ENCODE peak calls at places on chromosomes 11 and 22, in ten cellular contexts. One of them, this sample, is unnamed.

GRCh38 chr22:41395531-41396240 is 13.9 kb downstream of the TEF start:
- DNase-seq in uterus: no peak
- DNase-seq in K562: no peak
- DNase-seq in sigmoid colon: no peak
- DNase-seq in adrenal gland: no peak
- DNase-seq in Peyer's patch: no peak
- DNase-seq in A549: no peak
- DNase-seq in IMR-90: no peak
- DNase-seq in body of pancreas: no peak
- DNase-seq in esophagus squamous epithelium: no peak
- DNase-seq in this sample: no peak

GRCh38 chr11:105553015-105553414 is 56.9 kb upstream of the GRIA4 start:
- DNase-seq in uterus: no peak
- DNase-seq in K562: no peak
- DNase-seq in sigmoid colon: no peak
- DNase-seq in adrenal gland: no peak
- DNase-seq in Peyer's patch: no peak
- DNase-seq in A549: no peak
- DNase-seq in IMR-90: peak
- DNase-seq in body of pancreas: no peak
- DNase-seq in esophagus squamous epithelium: no peak
- DNase-seq in this sample: no peak

GRCh38 chr11:126765196-126765595 is 235.4 kb downstream of the KIRREL3 start:
- DNase-seq in uterus: no peak
- DNase-seq in K562: no peak
- DNase-seq in sigmoid colon: no peak
- DNase-seq in adrenal gland: no peak
- DNase-seq in Peyer's patch: no peak
- DNase-seq in A549: no peak
- DNase-seq in IMR-90: no peak
- DNase-seq in body of pancreas: no peak
- DNase-seq in esophagus squamous epithelium: no peak
- DNase-seq in this sample: no peak

GRCh38 chr11:116415095-116415494 is 357.7 kb downstream of the BUD13 start:
- DNase-seq in uterus: no peak
- DNase-seq in K562: no peak
- DNase-seq in sigmoid colon: no peak
- DNase-seq in adrenal gland: no peak
- DNase-seq in Peyer's patch: no peak
- DNase-seq in A549: no peak
- DNase-seq in IMR-90: no peak
- DNase-seq in body of pancreas: no peak
- DNase-seq in esophagus squamous epithelium: no peak
- DNase-seq in this sample: no peak

GRCh38 chr22:50530857-50531545 is 1.2 kb upstream of the TYMP start:
- DNase-seq in uterus: peak
- DNase-seq in K562: no peak
- DNase-seq in sigmoid colon: peak
- DNase-seq in adrenal gland: peak
- DNase-seq in Peyer's patch: peak
- DNase-seq in A549: peak
- DNase-seq in IMR-90: peak
- DNase-seq in body of pancreas: peak
- DNase-seq in esophagus squamous epithelium: peak
- DNase-seq in this sample: no peak

GRCh38 chr22:39148727-39149535 is 3.5 kb downstream of the CBX7 start:
- DNase-seq in uterus: peak
- DNase-seq in K562: peak
- DNase-seq in sigmoid colon: peak
- DNase-seq in adrenal gland: no peak
- DNase-seq in Peyer's patch: peak
- DNase-seq in A549: no peak
- DNase-seq in IMR-90: no peak
- DNase-seq in body of pancreas: peak
- DNase-seq in esophagus squamous epithelium: no peak
- DNase-seq in this sample: no peak

GRCh38 chr11:108592591-108593213 is 866 bp downstream of the EXPH5 start:
- DNase-seq in uterus: no peak
- DNase-seq in K562: peak
- DNase-seq in sigmoid colon: no peak
- DNase-seq in adrenal gland: peak
- DNase-seq in Peyer's patch: peak
- DNase-seq in A549: no peak
- DNase-seq in IMR-90: no peak
- DNase-seq in body of pancreas: peak
- DNase-seq in esophagus squamous epithelium: no peak
- DNase-seq in this sample: peak

GRCh38 chr22:32534252-32535215 is 59.9 kb downstream of the FBXO7 start:
- DNase-seq in uterus: peak
- DNase-seq in K562: no peak
- DNase-seq in sigmoid colon: peak
- DNase-seq in adrenal gland: peak
- DNase-seq in Peyer's patch: no peak
- DNase-seq in A549: no peak
- DNase-seq in IMR-90: no peak
- DNase-seq in body of pancreas: peak
- DNase-seq in esophagus squamous epithelium: no peak
- DNase-seq in this sample: no peak

DNA sequence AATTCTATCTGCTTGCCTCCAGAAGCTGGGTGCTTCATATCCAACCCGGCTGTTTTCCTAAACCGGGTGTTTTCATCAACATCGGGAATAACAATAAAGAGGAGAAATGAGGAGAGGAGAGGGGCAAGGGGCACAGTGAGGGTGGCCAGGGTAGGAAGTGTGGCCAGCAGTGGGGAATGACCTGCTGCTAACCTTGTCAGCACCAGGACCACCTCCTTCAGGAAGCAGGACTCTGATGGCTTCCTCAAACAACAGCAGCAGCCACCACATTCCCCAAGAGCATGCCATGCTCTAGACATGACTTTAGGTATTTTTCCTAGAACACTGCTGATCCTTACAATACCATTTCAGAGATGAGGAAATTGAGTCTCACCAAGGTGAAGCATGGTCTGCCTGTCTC is 52.4 kb downstream of the TPBGL start:
- DNase-seq in uterus: no peak
- DNase-seq in K562: no peak
- DNase-seq in sigmoid colon: no peak
- DNase-seq in adrenal gland: no peak
- DNase-seq in Peyer's patch: no peak
- DNase-seq in A549: no peak
- DNase-seq in IMR-90: no peak
- DNase-seq in body of pancreas: no peak
- DNase-seq in esophagus squamous epithelium: no peak
- DNase-seq in this sample: no peak
- TF ChIP-seq POLR2A in uterus: no peak
- TF ChIP-seq POLR2A in K562: no peak
- TF ChIP-seq POLR2A in sigmoid colon: no peak
- TF ChIP-seq POLR2A in adrenal gland: no peak
- TF ChIP-seq POLR2A in Peyer's patch: no peak
- TF ChIP-seq POLR2A in A549: no peak
- TF ChIP-seq POLR2A in IMR-90: no peak
- TF ChIP-seq POLR2A in body of pancreas: no peak
- TF ChIP-seq POLR2A in esophagus squamous epithelium: no peak
- TF ChIP-seq POLR2A in this sample: no peak

GRCh38 chr11:65426839-65427690 is 4.5 kb downstream of the NEAT1 start:
- DNase-seq in uterus: peak
- DNase-seq in K562: no peak
- DNase-seq in sigmoid colon: peak
- DNase-seq in adrenal gland: peak
- DNase-seq in Peyer's patch: peak
- DNase-seq in A549: no peak
- DNase-seq in IMR-90: peak
- DNase-seq in body of pancreas: peak
- DNase-seq in esophagus squamous epithelium: no peak
- DNase-seq in this sample: no peak

GRCh38 chr11:65429069-65429681 is 6.6 kb downstream of the NEAT1 start:
- DNase-seq in uterus: peak
- DNase-seq in K562: no peak
- DNase-seq in sigmoid colon: peak
- DNase-seq in adrenal gland: peak
- DNase-seq in Peyer's patch: peak
- DNase-seq in A549: no peak
- DNase-seq in IMR-90: peak
- DNase-seq in body of pancreas: peak
- DNase-seq in esophagus squamous epithelium: no peak
- DNase-seq in this sample: no peak

GRCh38 chr11:65428578-65429068 is 6.0 kb downstream of the NEAT1 start:
- DNase-seq in uterus: peak
- DNase-seq in K562: no peak
- DNase-seq in sigmoid colon: peak
- DNase-seq in adrenal gland: peak
- DNase-seq in Peyer's patch: peak
- DNase-seq in A549: no peak
- DNase-seq in IMR-90: no peak
- DNase-seq in body of pancreas: no peak
- DNase-seq in esophagus squamous epithelium: no peak
- DNase-seq in this sample: no peak

GRCh38 chr11:65425971-65426838 is 3.6 kb downstream of the NEAT1 start:
- DNase-seq in uterus: peak
- DNase-seq in K562: no peak
- DNase-seq in sigmoid colon: peak
- DNase-seq in adrenal gland: peak
- DNase-seq in Peyer's patch: peak
- DNase-seq in A549: no peak
- DNase-seq in IMR-90: peak
- DNase-seq in body of pancreas: no peak
- DNase-seq in esophagus squamous epithelium: no peak
- DNase-seq in this sample: no peak

GRCh38 chr11:65427691-65428577 is 5.3 kb downstream of the NEAT1 start:
- DNase-seq in uterus: peak
- DNase-seq in K562: no peak
- DNase-seq in sigmoid colon: peak
- DNase-seq in adrenal gland: peak
- DNase-seq in Peyer's patch: peak
- DNase-seq in A549: no peak
- DNase-seq in IMR-90: peak
- DNase-seq in body of pancreas: peak
- DNase-seq in esophagus squamous epithelium: no peak
- DNase-seq in this sample: no peak
- TF ChIP-seq POLR2A in uterus: no peak
- TF ChIP-seq POLR2A in K562: peak
- TF ChIP-seq POLR2A in sigmoid colon: peak
- TF ChIP-seq POLR2A in adrenal gland: no peak
- TF ChIP-seq POLR2A in Peyer's patch: no peak
- TF ChIP-seq POLR2A in A549: peak
- TF ChIP-seq POLR2A in IMR-90: peak
- TF ChIP-seq POLR2A in body of pancreas: no peak
- TF ChIP-seq POLR2A in esophagus squamous epithelium: peak
- TF ChIP-seq POLR2A in this sample: peak

GRCh38 chr11:85663080-85663729 is 1.7 kb downstream of the CREBZF start:
- DNase-seq in uterus: no peak
- DNase-seq in K562: no peak
- DNase-seq in sigmoid colon: no peak
- DNase-seq in adrenal gland: no peak
- DNase-seq in Peyer's patch: no peak
- DNase-seq in A549: no peak
- DNase-seq in IMR-90: no peak
- DNase-seq in body of pancreas: no peak
- DNase-seq in esophagus squamous epithelium: no peak
- DNase-seq in this sample: no peak

GRCh38 chr11:85661972-85662664 is 2.8 kb downstream of the CREBZF start:
- DNase-seq in uterus: no peak
- DNase-seq in K562: no peak
- DNase-seq in sigmoid colon: no peak
- DNase-seq in adrenal gland: no peak
- DNase-seq in Peyer's patch: no peak
- DNase-seq in A549: no peak
- DNase-seq in IMR-90: peak
- DNase-seq in body of pancreas: no peak
- DNase-seq in esophagus squamous epithelium: no peak
- DNase-seq in this sample: no peak

GRCh38 chr11:85664561-85665481 is at the start of gene CREBZF:
- DNase-seq in uterus: peak
- DNase-seq in K562: peak
- DNase-seq in sigmoid colon: peak
- DNase-seq in adrenal gland: peak
- DNase-seq in Peyer's patch: peak
- DNase-seq in A549: peak
- DNase-seq in IMR-90: peak
- DNase-seq in body of pancreas: peak
- DNase-seq in esophagus squamous epithelium: peak
- DNase-seq in this sample: peak

GRCh38 chr11:85665756-85666155 is 827 bp upstream of the CREBZF start:
- DNase-seq in uterus: no peak
- DNase-seq in K562: no peak
- DNase-seq in sigmoid colon: no peak
- DNase-seq in adrenal gland: no peak
- DNase-seq in Peyer's patch: no peak
- DNase-seq in A549: no peak
- DNase-seq in IMR-90: no peak
- DNase-seq in body of pancreas: peak
- DNase-seq in esophagus squamous epithelium: no peak
- DNase-seq in this sample: no peak

GRCh38 chr11:85663781-85664560 is 958 bp downstream of the CREBZF start:
- DNase-seq in uterus: peak
- DNase-seq in K562: peak
- DNase-seq in sigmoid colon: peak
- DNase-seq in adrenal gland: peak
- DNase-seq in Peyer's patch: peak
- DNase-seq in A549: peak
- DNase-seq in IMR-90: peak
- DNase-seq in body of pancreas: peak
- DNase-seq in esophagus squamous epithelium: peak
- DNase-seq in this sample: peak
- TF ChIP-seq POLR2A in uterus: no peak
- TF ChIP-seq POLR2A in K562: no peak
- TF ChIP-seq POLR2A in sigmoid colon: no peak
- TF ChIP-seq POLR2A in adrenal gland: peak
- TF ChIP-seq POLR2A in Peyer's patch: peak
- TF ChIP-seq POLR2A in A549: no peak
- TF ChIP-seq POLR2A in IMR-90: no peak
- TF ChIP-seq POLR2A in body of pancreas: no peak
- TF ChIP-seq POLR2A in esophagus squamous epithelium: no peak
- TF ChIP-seq POLR2A in this sample: peak

DNA sequence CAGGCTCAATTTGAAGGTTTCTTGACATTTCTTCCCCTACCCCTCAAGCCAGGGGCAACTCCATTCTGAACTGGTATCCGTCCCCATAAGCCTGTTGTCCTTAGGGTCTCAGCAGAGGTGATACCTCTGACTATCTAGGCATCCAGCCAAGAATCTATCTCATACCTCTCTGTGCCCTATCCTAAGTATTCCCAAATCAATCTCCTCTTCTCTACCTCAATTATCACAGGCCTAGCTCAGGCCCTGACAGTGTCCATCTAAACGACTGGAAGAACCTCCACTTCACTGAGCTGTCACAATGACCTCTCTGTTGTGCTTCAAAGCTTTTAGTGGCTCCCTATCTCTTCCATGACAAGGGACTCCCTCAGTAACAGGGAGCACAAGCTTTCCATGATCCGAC is 26.9 kb downstream of the HIRA start:
- DNase-seq in uterus: no peak
- DNase-seq in K562: no peak
- DNase-seq in sigmoid colon: no peak
- DNase-seq in adrenal gland: no peak
- DNase-seq in Peyer's patch: no peak
- DNase-seq in A549: no peak
- DNase-seq in IMR-90: no peak
- DNase-seq in body of pancreas: no peak
- DNase-seq in esophagus squamous epithelium: no peak
- DNase-seq in this sample: no peak
- TF ChIP-seq POLR2A in uterus: no peak
- TF ChIP-seq POLR2A in K562: no peak
- TF ChIP-seq POLR2A in sigmoid colon: no peak
- TF ChIP-seq POLR2A in adrenal gland: no peak
- TF ChIP-seq POLR2A in Peyer's patch: no peak
- TF ChIP-seq POLR2A in A549: no peak
- TF ChIP-seq POLR2A in IMR-90: no peak
- TF ChIP-seq POLR2A in body of pancreas: no peak
- TF ChIP-seq POLR2A in esophagus squamous epithelium: no peak
- TF ChIP-seq POLR2A in this sample: no peak